ENCODE peak calls at places on chromosomes 11 and 22, in five cellular contexts. U is cerebellar cortex, E is substantia nigra, B is chondrocyte, P is renal cortical epithelial cell. S is an unnamed sample.

GRCh38 chr22:44405661-44406060 is 92.4 kb downstream of the RTL6 start:
- DNase-seq in U (no peak), E (no peak), B (peak), P (no peak), S (no peak)

GRCh38 chr11:134244593-134244992 is 8.6 kb downstream of the THYN1 start:
- DNase-seq in U (peak), E (no peak), B (no peak), P (no peak), S (peak)

GRCh38 chr22:24758164-24758799 is 16.2 kb downstream of the PIWIL3 start:
- DNase-seq in U (peak), E (no peak), B (no peak), P (peak), S (peak)

GRCh38 chr11:91174734-91175133 is 951.9 kb upstream of the CHORDC1 start:
- DNase-seq in U (no peak), E (no peak), B (no peak), P (no peak), S (no peak)

GRCh38 chr11:69641681-69642548 is 959 bp downstream of the CCND1 start:
- DNase-seq in U (no peak), E (no peak), B (peak), P (no peak), S (peak)

GRCh38 chr11:1935156-1936071 is 11.7 kb upstream of the MRPL23 start:
- DNase-seq in U (no peak), E (no peak), B (peak), P (no peak), S (no peak)

GRCh38 chr11:27427183-27427980 is 45.2 kb downstream of the LGR4 start:
- DNase-seq in U (no peak), E (no peak), B (no peak), P (peak), S (no peak)

GRCh38 chr22:18952022-18952421 is 15.9 kb upstream of the PRODH start:
- DNase-seq in U (no peak), E (no peak), B (peak), P (no peak), S (no peak)

GRCh38 chr11:132793831-132794230 is 738.5 kb downstream of the OPCML start:
- DNase-seq in U (no peak), E (no peak), B (no peak), P (no peak), S (no peak)

GRCh38 chr11:129853508-129854228 is 38.0 kb downstream of the TMEM45B start:
- DNase-seq in U (no peak), E (no peak), B (no peak), P (peak), S (peak)

GRCh38 chr11:5618807-5619206 is 6.0 kb upstream of the TRIM34 start:
- DNase-seq in U (no peak), E (no peak), B (no peak), P (peak), S (no peak)

GRCh38 chr22:46967445-46968358 is 205.3 kb downstream of the TBC1D22A start:
- DNase-seq in U (no peak), E (no peak), B (no peak), P (no peak), S (no peak)

S was measured in SW480.